ENCODE peak calls at places on chromosomes 4 and X, in six cellular contexts. J is IMR-90, B is mesendoderm, W is H9, E is mesenchymal stem cell, R is H1. Y is an unnamed sample.

GRCh38 chr4:89619230-89619962 is 217.6 kb downstream of the SNCA start:
- DNase-seq in J (no peak), B (no peak), W (no peak), E (peak), R (no peak), Y (no peak)

GRCh38 chr4:125762537-125762936 is 447.8 kb downstream of the FAT4 start:
- DNase-seq in J (no peak), B (peak), W (no peak), E (no peak), R (no peak), Y (no peak)

GRCh38 chrX:71846429-71846828 is 64.2 kb upstream of the NHSL2 start:
- DNase-seq in J (peak), B (peak), W (no peak), E (peak), R (no peak), Y (no peak)

GRCh38 chr4:53902786-53903185 is 161.6 kb downstream of the CHIC2 start:
- DNase-seq in J (no peak), B (no peak), W (no peak), E (no peak), R (no peak), Y (no peak)

GRCh38 chrX:14363719-14364118 is 165.6 kb upstream of the GLRA2 start:
- DNase-seq in J (no peak), B (no peak), W (no peak), E (no peak), R (no peak), Y (no peak)

GRCh38 chrX:132092439-132093065 is 35.3 kb downstream of the FRMD7 start:
- DNase-seq in J (peak), B (peak), W (peak), E (peak), R (peak), Y (peak)

GRCh38 chrX:111386884-111387283 is 25.1 kb downstream of the DCX start:
- DNase-seq in J (no peak), B (no peak), W (no peak), E (peak), R (no peak), Y (no peak)

GRCh38 chr4:170875868-170876267 is 786.1 kb upstream of the AADAT start:
- DNase-seq in J (no peak), B (peak), W (no peak), E (no peak), R (no peak), Y (no peak)

GRCh38 chrX:80812176-80812575 is 2.5 kb upstream of the BRWD3 start:
- DNase-seq in J (peak), B (peak), W (peak), E (peak), R (no peak), Y (peak)

GRCh38 chr4:3430524-3430923 is 11.2 kb upstream of the HGFAC start:
- DNase-seq in J (no peak), B (no peak), W (no peak), E (no peak), R (no peak), Y (no peak)

GRCh38 chr4:1206299-1207156 is 34.1 kb upstream of the SPON2 start:
- DNase-seq in J (no peak), B (no peak), W (peak), E (no peak), R (no peak), Y (no peak)

GRCh38 chr4:153649572-153649991 is 34.5 kb upstream of the TLR2 start:
- DNase-seq in J (peak), B (peak), W (no peak), E (peak), R (no peak), Y (no peak)

GRCh38 chr4:3573131-3573530 is 40.9 kb upstream of the LRPAP1 start:
- DNase-seq in J (no peak), B (no peak), W (no peak), E (no peak), R (no peak), Y (no peak)

GRCh38 chrX:55710701-55711100 is 6.8 kb upstream of the RRAGB start:
- DNase-seq in J (no peak), B (no peak), W (no peak), E (peak), R (no peak), Y (no peak)

GRCh38 chr4:576245-576821 is at the start of gene TMEM271:
- DNase-seq in J (no peak), B (peak), W (no peak), E (no peak), R (no peak), Y (no peak)

GRCh38 chr4:47525154-47525819 is 40.2 kb downstream of the ATP10D start:
- DNase-seq in J (peak), B (peak), W (no peak), E (peak), R (no peak), Y (no peak)

GRCh38 chr4:27005512-27006246 is 145.0 kb downstream of the STIM2 start:
- DNase-seq in J (peak), B (no peak), W (no peak), E (peak), R (no peak), Y (no peak)

GRCh38 chrX:39261446-39262147 is 460.3 kb downstream of the MID1IP1 start:
- DNase-seq in J (no peak), B (peak), W (no peak), E (peak), R (no peak), Y (peak)

GRCh38 chr4:149999485-150000074 is 78.7 kb upstream of the DCLK2 start:
- DNase-seq in J (peak), B (peak), W (no peak), E (peak), R (no peak), Y (peak)

GRCh38 chr4:15131551-15131950 is 129.3 kb downstream of the CPEB2 start:
- DNase-seq in J (no peak), B (peak), W (no peak), E (no peak), R (no peak), Y (no peak)

GRCh38 chrX:9515973-9516538 is 51.2 kb downstream of the TBL1X start:
- DNase-seq in J (no peak), B (no peak), W (no peak), E (no peak), R (no peak), Y (no peak)

GRCh38 chr4:142112451-142112850 is 476.1 kb downstream of the IL15 start:
- DNase-seq in J (peak), B (no peak), W (no peak), E (no peak), R (no peak), Y (no peak)

GRCh38 chrX:25523574-25523973 is 507.8 kb upstream of the ARX start:
- DNase-seq in J (peak), B (peak), W (peak), E (no peak), R (peak), Y (peak)

GRCh38 chr4:68489338-68489737 is 42.1 kb downstream of the TMPRSS11E start:
- DNase-seq in J (no peak), B (no peak), W (no peak), E (no peak), R (no peak), Y (no peak)

GRCh38 chr4:4368821-4369580 is 17.9 kb upstream of the NSG1 start:
- DNase-seq in J (no peak), B (no peak), W (no peak), E (no peak), R (no peak), Y (no peak)

GRCh38 chr4:8547912-8548730 is 32.1 kb upstream of the GPR78 start:
- DNase-seq in J (no peak), B (peak), W (no peak), E (no peak), R (no peak), Y (no peak)

GRCh38 chr4:53555111-53555510 is 36.2 kb downstream of the LNX1 start:
- DNase-seq in J (no peak), B (no peak), W (no peak), E (no peak), R (no peak), Y (no peak)

GRCh38 chrX:17861496-17862011 is 456 bp upstream of the RAI2 start:
- DNase-seq in J (no peak), B (no peak), W (no peak), E (no peak), R (no peak), Y (no peak)

GRCh38 chr4:42636591-42636990 is 20.3 kb downstream of the ATP8A1 start:
- DNase-seq in J (no peak), B (no peak), W (no peak), E (no peak), R (no peak), Y (no peak)

GRCh38 chr4:176898791-176899190 is 106.1 kb upstream of the VEGFC start:
- DNase-seq in J (no peak), B (no peak), W (no peak), E (no peak), R (no peak), Y (no peak)

GRCh38 chr4:20520901-20521300 is 179.4 kb upstream of the PACRGL start:
- DNase-seq in J (peak), B (peak), W (no peak), E (peak), R (no peak), Y (no peak)

GRCh38 chr4:85807247-85807915 is 332.4 kb downstream of the ARHGAP24 start:
- DNase-seq in J (no peak), B (no peak), W (no peak), E (no peak), R (no peak), Y (no peak)

GRCh38 chrX:131025336-131025735 is 32.8 kb upstream of the ARHGAP36 start:
- DNase-seq in J (no peak), B (no peak), W (no peak), E (no peak), R (no peak), Y (no peak)

GRCh38 chrX:129158505-129158904 is 364.8 kb downstream of the SMARCA1 start:
- DNase-seq in J (no peak), B (peak), W (no peak), E (no peak), R (no peak), Y (no peak)

GRCh38 chrX:46770817-46771163 is 11.9 kb upstream of the SLC9A7 start:
- DNase-seq in J (peak), B (peak), W (no peak), E (peak), R (no peak), Y (no peak)

GRCh38 chr4:53510316-53510715 is 81.0 kb downstream of the LNX1 start:
- DNase-seq in J (peak), B (no peak), W (no peak), E (no peak), R (no peak), Y (no peak)

GRCh38 chr4:99653921-99654890 is 3.4 kb downstream of the C4orf54 start:
- DNase-seq in J (no peak), B (no peak), W (no peak), E (no peak), R (no peak), Y (no peak)

GRCh38 chr4:26418850-26419249 is 71.4 kb downstream of the CCKAR start:
- DNase-seq in J (no peak), B (no peak), W (no peak), E (no peak), R (no peak), Y (no peak)

DNA sequence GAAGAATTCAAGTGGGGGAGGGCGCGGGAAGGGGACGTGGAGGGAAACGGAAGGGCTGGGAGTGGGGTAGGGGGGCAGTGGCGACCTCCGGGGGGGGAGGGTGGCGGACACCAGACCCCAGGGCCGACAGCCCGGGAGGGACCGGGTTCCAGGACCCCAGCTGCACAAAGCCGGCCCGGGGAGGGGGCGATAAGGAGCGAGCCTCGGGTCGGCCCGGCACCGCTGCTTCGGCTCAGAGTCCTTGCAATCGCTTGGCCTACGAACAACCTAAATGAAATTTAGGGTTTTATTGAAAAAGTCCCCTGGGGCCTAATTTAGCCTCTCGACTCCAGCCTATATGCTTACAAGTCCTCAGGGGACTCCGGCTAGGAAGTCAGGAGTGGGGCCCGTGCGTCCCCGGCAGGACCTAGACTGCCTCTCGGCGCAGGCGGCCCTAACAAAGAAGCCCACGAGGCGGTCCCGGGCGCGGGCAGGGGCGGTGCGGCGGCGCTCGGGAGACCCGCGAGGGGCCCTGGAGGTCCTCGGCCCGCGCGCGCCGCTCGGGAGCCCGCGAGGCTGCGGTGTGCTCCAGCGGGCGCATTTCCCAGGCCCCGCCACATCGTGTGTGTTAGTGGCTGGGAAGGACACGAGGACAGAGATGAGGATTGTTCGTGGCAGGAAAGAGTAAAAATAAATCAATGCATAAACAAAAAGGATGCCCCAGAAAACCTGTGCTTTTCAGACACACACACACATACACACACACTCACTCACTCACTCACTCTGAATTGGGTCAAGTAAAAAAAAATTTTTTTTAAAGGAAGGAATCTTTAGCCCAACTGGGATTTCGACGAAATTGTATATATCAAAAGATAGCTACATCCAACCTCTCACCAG is 70.0 kb downstream of the MGST2 start:
- DNase-seq in J (no peak), B (peak), W (peak), E (peak), R (no peak), Y (peak)
- H3K18ac ChIP-seq in J (peak), B (peak), W (peak), E (peak), R (peak), Y (peak)

GRCh38 chr4:72744103-72744725 is 175.2 kb upstream of the ADAMTS3 start:
- DNase-seq in J (no peak), B (no peak), W (no peak), E (no peak), R (no peak), Y (no peak)

DNA sequence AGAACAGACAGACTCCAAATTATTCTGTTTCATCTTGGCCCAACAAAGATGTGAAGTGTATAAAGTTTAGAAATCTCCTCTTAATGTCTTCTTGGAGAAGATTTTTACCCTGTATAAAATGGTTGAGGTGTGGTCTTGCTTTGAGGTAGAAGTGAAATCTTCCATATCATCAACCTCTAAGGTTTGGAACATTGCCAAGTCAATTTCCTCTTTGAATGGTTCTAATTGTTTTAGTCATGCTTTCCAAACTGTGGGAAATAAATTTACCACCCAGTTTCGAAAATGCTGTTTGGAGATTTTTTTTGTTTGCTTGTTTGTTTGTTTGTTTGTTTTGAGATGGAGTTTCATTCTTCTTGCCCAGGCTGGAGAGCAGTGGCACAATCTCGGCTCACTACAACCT is 174.1 kb upstream of the ADAMTS3 start:
- DNase-seq in J (no peak), B (no peak), W (no peak), E (no peak), R (no peak), Y (no peak)
- H2BK15ac ChIP-seq in J (no peak), B (no peak), W (no peak), E (no peak), R (no peak), Y (no peak)

GRCh38 chr4:56979674-56980073 is 978 bp downstream of the POLR2B start:
- DNase-seq in J (peak), B (peak), W (peak), E (peak), R (no peak), Y (no peak)

GRCh38 chr4:56978750-56979303 is at the start of gene POLR2B:
- DNase-seq in J (peak), B (peak), W (peak), E (peak), R (peak), Y (peak)

GRCh38 chr4:56976283-56976877 is 1.0 kb downstream of the NOA1 start:
- DNase-seq in J (no peak), B (no peak), W (no peak), E (peak), R (no peak), Y (no peak)

GRCh38 chr4:56976878-56977320 is 507 bp downstream of the NOA1 start:
- DNase-seq in J (no peak), B (peak), W (peak), E (peak), R (no peak), Y (peak)

DNA sequence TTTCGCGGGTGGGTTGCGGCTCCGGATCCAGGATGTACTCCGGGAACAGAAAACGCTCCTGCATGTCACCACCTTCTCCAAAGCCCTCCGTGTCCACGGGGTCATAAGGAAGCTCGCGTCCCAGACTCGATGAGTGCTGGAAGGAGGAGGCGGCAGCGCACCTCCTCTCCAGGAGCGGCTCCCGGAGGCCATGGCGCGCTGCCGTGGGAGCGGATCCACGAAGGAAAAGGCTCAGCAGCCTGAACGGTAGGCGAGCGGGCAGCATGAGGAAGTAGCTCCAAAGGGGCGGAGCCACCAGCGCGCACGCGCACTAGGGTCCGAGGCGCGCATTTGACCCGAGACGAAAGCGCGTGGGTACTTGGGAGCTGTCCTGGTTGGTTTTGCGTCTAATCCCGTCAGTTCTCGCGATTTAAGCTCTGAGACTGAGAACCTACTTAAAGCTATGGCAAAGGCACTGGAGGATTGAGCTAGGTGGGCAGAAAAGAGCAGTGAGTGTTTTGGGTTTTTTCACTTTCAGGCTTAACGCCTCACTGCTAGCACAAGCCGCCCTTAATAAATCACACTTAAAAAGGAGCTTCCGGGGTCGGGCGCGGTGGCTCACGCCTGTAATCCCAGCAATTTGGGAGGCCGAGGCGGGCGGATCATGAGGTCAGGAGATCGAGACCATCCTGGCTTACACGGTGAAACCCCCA is at the start of gene NOA1:
- DNase-seq in J (peak), B (peak), W (peak), E (peak), R (peak), Y (peak)
- H3K18ac ChIP-seq in J (no peak), B (no peak), W (no peak), E (peak), R (peak), Y (peak)

DNA sequence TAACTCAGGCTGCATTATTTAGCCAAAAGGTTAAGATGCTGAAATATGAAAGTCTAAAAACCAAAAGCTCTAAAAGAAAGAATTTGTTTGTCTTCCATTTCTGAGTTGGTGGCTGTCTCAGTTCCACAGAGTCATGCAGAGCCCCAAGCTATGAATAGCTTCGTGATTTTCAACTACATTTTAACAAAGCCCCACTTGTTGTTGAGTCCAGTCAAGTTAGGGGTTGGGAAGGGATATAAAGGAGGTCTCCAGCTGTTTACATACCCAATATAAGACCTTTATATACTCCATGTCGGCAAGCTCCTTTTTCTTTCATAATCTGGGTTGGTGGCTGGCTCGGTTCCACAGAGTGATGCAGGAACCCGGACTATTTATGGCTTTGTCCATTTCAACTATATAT is 924.6 kb upstream of the PRKX start:
- DNase-seq in J (no peak), B (no peak), W (no peak), E (no peak), R (no peak), Y (no peak)
- H2BK15ac ChIP-seq in J (no peak), B (no peak), W (no peak), E (no peak), R (no peak), Y (no peak)

GRCh38 chr4:11328401-11328800 is 100.3 kb downstream of the HS3ST1 start:
- DNase-seq in J (no peak), B (no peak), W (no peak), E (no peak), R (no peak), Y (no peak)
- H3K18ac ChIP-seq in J (no peak), B (no peak), W (no peak), E (no peak), R (no peak), Y (no peak)

Y was measured in neuronal stem cell.